ENCODE peak calls at places on chromosomes 3 and 15, in five cellular contexts. U, I, L, V and P are unnamed samples. For H3K36me3, the result is how much of the 10 kb centered on the place peaks cover.

GRCh38 chr3:147507638-147508286 is 98.6 kb downstream of the ZIC1 start:
- DNase-seq in U (no peak), L (no peak), V (no peak), I (no peak), P (no peak)

GRCh38 chr3:72282918-72283317 is 498.0 kb upstream of the PROK2 start:
- DNase-seq in I (no peak), V (no peak), L (no peak), U (no peak), P (no peak)

GRCh38 chr3:122560680-122561079 is 3.4 kb downstream of the PARP9 start:
- DNase-seq in L (peak), I (peak), U (peak), V (no peak), P (no peak)

GRCh38 chr3:6781103-6781502 is 79.8 kb upstream of the GRM7 start:
- DNase-seq in V (no peak), L (no peak), U (no peak), I (no peak), P (no peak)

GRCh38 chr3:10775828-10776227 is 40.2 kb upstream of the SLC6A11 start:
- DNase-seq in V (no peak), I (no peak), U (no peak), L (no peak), P (no peak)

GRCh38 chr15:67307156-67307555 is 52.6 kb downstream of the IQCH start:
- DNase-seq in U (no peak), V (no peak), I (no peak), L (no peak), P (no peak)

GRCh38 chr3:117045143-117045542 is 335.6 kb downstream of the TUSC7 start:
- DNase-seq in L (no peak), U (peak), I (no peak), V (no peak), P (no peak)

GRCh38 chr15:88805031-88805780 is 2.0 kb downstream of the ACAN start:
- DNase-seq in I (no peak), V (no peak), U (peak), L (no peak), P (no peak)

GRCh38 chr15:64647367-64647766 is 128.0 kb downstream of the RBPMS2 start:
- DNase-seq in U (no peak), I (no peak), L (no peak), V (no peak), P (no peak)

GRCh38 chr3:127084401-127084990 is 101.6 kb downstream of the PLXNA1 start:
- DNase-seq in L (no peak), V (no peak), U (no peak), I (no peak), P (no peak)

GRCh38 chr3:184171562-184171961 is 3.1 kb upstream of the AP2M1 start:
- DNase-seq in I (peak), V (peak), U (no peak), L (no peak), P (no peak)
- H3K36me3 ChIP-seq in I (under half), V (half or more), U (under half), L (half or more), P (half or more)

GRCh38 chr3:124486324-124486723 is 243.9 kb upstream of the UMPS start:
- DNase-seq in U (no peak), V (no peak), I (no peak), L (no peak), P (no peak)
- H3K4me3 ChIP-seq in U (no peak), V (no peak), I (no peak), L (no peak), P (no peak)

GRCh38 chr3:189950258-189950657 is 170.4 kb downstream of the P3H2 start:
- DNase-seq in L (no peak), I (no peak), V (no peak), U (no peak), P (no peak)
- TF ChIP-seq CTCF in L (no peak), I (peak), V (no peak), U (no peak), P (no peak)

GRCh38 chr3:16927485-16927884 is 42.7 kb downstream of the PLCL2 start:
- DNase-seq in U (no peak), I (no peak), L (no peak), V (no peak), P (no peak)
- H3K36me3 ChIP-seq in U (under half), I (under half), L (under half), V (under half), P (under half)

GRCh38 chr3:71008350-71008923 is 575.1 kb downstream of the FOXP1 start:
- DNase-seq in I (no peak), U (no peak), L (no peak), V (no peak), P (no peak)
- H3K4me3 ChIP-seq in I (no peak), U (no peak), L (no peak), V (no peak), P (no peak)

GRCh38 chr3:143362115-143362992 is 242.8 kb downstream of the CHST2 start:
- DNase-seq in L (no peak), U (no peak), I (peak), V (no peak), P (no peak)

GRCh38 chr3:143360244-143360643 is 240.7 kb downstream of the CHST2 start:
- DNase-seq in U (no peak), I (no peak), V (no peak), L (no peak), P (no peak)

GRCh38 chr3:143358155-143358792 is 238.7 kb downstream of the CHST2 start:
- DNase-seq in U (no peak), I (no peak), L (no peak), V (no peak), P (no peak)

GRCh38 chr3:143361589-143361988 is 242.0 kb downstream of the CHST2 start:
- DNase-seq in I (no peak), L (no peak), U (no peak), V (no peak), P (no peak)

GRCh38 chr3:143358793-143359491 is 239.4 kb downstream of the CHST2 start:
- DNase-seq in L (no peak), U (no peak), V (no peak), I (no peak), P (no peak)
- TF ChIP-seq CTCF in L (no peak), U (no peak), V (no peak), I (no peak), P (no peak)

DNA sequence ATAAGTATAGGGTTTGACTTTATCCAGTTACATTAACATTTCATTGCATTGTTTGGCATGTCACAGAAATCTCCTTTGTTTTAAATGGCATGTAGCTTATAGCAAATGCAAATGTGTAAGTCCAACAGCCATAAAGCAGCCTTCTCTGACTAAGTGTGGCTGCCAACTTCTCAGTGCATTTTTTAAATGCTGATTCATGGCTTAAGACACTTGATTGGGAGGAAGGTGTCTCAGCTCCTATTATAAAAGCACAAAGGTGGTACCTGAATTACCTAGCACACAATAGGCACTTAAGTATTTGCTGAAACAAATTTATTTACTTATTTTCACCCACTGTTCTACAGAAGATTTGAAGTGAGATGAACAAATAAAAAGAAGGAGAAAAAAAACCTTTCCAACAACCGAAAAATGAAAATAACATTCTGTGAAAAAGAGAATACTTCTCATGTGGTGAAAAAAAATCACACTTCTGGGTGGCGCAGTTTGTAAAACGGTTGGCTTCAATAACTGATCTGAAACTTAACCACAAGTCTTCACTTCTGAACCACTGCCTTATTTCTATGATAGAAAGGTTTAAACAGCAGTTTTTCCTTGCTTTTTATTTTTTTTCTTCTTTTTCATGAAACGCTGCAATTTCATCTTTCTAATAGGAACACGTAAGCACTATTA is 105.5 kb upstream of the ICE2 start:
- DNase-seq in V (no peak), U (no peak), I (no peak), L (no peak), P (no peak)
- H3K36me3 ChIP-seq in V (under half), U (under half), I (under half), L (under half), P (under half)

DNA sequence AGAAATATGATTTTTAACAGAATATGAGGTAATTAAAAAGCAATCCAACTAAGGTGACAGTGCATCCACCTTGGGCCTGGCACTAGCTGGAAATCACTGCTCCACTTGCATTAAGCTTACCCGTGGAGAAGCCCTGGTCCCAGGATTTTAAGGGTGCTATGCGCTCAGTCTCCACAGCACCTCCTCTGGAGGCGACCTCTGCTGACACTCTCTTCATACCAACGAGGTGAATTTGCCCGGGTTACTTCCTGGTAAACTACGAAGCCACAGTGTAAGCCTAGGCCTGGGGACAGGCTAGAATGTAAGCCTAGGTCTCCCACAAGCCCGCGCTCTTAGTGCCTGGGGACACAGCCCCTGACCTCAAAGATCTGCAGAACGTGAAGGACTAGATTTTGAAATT is 793 bp downstream of the APOD start:
- DNase-seq in U (no peak), L (no peak), I (no peak), V (no peak), P (no peak)
- H3K4me3 ChIP-seq in U (no peak), L (no peak), I (no peak), V (peak), P (peak)

GRCh38 chr15:25136119-25136518 is 181.3 kb downstream of the SNRPN start:
- DNase-seq in V (no peak), L (no peak), U (peak), I (peak), P (no peak)
- TF ChIP-seq CTCF in V (peak), L (peak), U (no peak), I (peak), P (peak)